ENCODE peak calls at places on chromosome 18, in seven cellular contexts. G is foreskin fibroblast, U is brain microvascular endothelial cell, E is body of pancreas, P is cardiac muscle cell, M is heart right ventricle, O is transverse colon. X is an unnamed sample.

GRCh38 chr18:69636529-69637301 is 236.0 kb downstream of the DOK6 start:
- DNase-seq in G (no peak), U (no peak), E (no peak), P (no peak), M (peak; percentile 16), O (no peak), X (no peak)

GRCh38 chr18:11767935-11768334 is 78.9 kb downstream of the GNAL start:
- DNase-seq in G (no peak), U (no peak), E (no peak), P (no peak), M (no peak), O (no peak), X (peak; percentile 34)

GRCh38 chr18:3704556-3705162 is 254.7 kb downstream of the TGIF1 start:
- DNase-seq in G (no peak), U (no peak), E (no peak), P (no peak), M (no peak), O (no peak), X (no peak)

GRCh38 chr18:6983366-6983765 is 134.2 kb downstream of the LAMA1 start:
- DNase-seq in G (no peak), U (no peak), E (peak; percentile 29), P (no peak), M (no peak), O (peak; percentile 21), X (no peak)

GRCh38 chr18:78719821-78720220 is 259.8 kb upstream of the SALL3 start:
- DNase-seq in G (no peak), U (no peak), E (no peak), P (no peak), M (no peak), O (no peak), X (no peak)

GRCh38 chr18:3982541-3982940 is 472.6 kb downstream of the DLGAP1 start:
- DNase-seq in G (no peak), U (no peak), E (no peak), P (no peak), M (no peak), O (no peak), X (peak; percentile 39)

GRCh38 chr18:36688020-36688965 is 140.5 kb downstream of the TPGS2 start:
- DNase-seq in G (peak; percentile 53), U (peak; percentile 66), E (peak; percentile 63), P (peak; percentile 64), M (no peak), O (peak; percentile 66), X (peak; percentile 81)

GRCh38 chr18:74849316-74849715 is 251.6 kb downstream of the ZNF407 start:
- DNase-seq in G (no peak), U (no peak), E (no peak), P (no peak), M (no peak), O (no peak), X (no peak)

GRCh38 chr18:9637036-9637767 is 22.8 kb upstream of the PPP4R1 start:
- DNase-seq in G (no peak), U (peak; percentile 13), E (no peak), P (no peak), M (no peak), O (no peak), X (no peak)

GRCh38 chr18:79856119-79857080 is 58.7 kb downstream of the KCNG2 start:
- DNase-seq in G (no peak), U (no peak), E (peak; percentile 33), P (peak; percentile 36), M (no peak), O (no peak), X (no peak)

GRCh38 chr18:49006641-49007136 is 55.9 kb upstream of the SMAD7 start:
- DNase-seq in G (no peak), U (no peak), E (no peak), P (no peak), M (no peak), O (no peak), X (peak; percentile 90)

GRCh38 chr18:38025433-38026038 is 459.9 kb upstream of the CELF4 start:
- DNase-seq in G (no peak), U (peak; percentile 18), E (no peak), P (no peak), M (no peak), O (no peak), X (no peak)

GRCh38 chr18:28398491-28398890 is 221.6 kb upstream of the CDH2 start:
- DNase-seq in G (no peak), U (no peak), E (no peak), P (no peak), M (no peak), O (no peak), X (no peak)

GRCh38 chr18:44733069-44733753 is 52.5 kb downstream of the SETBP1 start:
- DNase-seq in G (peak; percentile 92), U (peak; percentile 90), E (no peak), P (no peak), M (no peak), O (no peak), X (peak; percentile 95)

GRCh38 chr18:6017160-6017559 is 121.8 kb upstream of the TMEM200C start:
- DNase-seq in G (no peak), U (peak; percentile 52), E (no peak), P (no peak), M (no peak), O (no peak), X (no peak)

GRCh38 chr18:68817584-68817983 is 19.7 kb downstream of the CCDC102B start:
- DNase-seq in G (no peak), U (no peak), E (no peak), P (no peak), M (no peak), O (no peak), X (peak; percentile 15)

GRCh38 chr18:45896991-45897390 is 70.1 kb downstream of the EPG5 start:
- DNase-seq in G (no peak), U (no peak), E (peak; percentile 16), P (no peak), M (no peak), O (no peak), X (no peak)

GRCh38 chr18:5159080-5159479 is 38.0 kb downstream of the AKAIN1 start:
- DNase-seq in G (no peak), U (no peak), E (no peak), P (no peak), M (no peak), O (no peak), X (no peak)

GRCh38 chr18:22167471-22168151 is 1.8 kb upstream of the GATA6 start:
- DNase-seq in G (no peak), U (no peak), E (peak; percentile 60), P (peak; percentile 68), M (peak; percentile 32), O (peak; percentile 60), X (peak; percentile 34)

GRCh38 chr18:46097378-46097852 is 681 bp downstream of the ATP5F1A start:
- DNase-seq in G (no peak), U (no peak), E (no peak), P (peak; percentile 37), M (no peak), O (no peak), X (no peak)

DNA sequence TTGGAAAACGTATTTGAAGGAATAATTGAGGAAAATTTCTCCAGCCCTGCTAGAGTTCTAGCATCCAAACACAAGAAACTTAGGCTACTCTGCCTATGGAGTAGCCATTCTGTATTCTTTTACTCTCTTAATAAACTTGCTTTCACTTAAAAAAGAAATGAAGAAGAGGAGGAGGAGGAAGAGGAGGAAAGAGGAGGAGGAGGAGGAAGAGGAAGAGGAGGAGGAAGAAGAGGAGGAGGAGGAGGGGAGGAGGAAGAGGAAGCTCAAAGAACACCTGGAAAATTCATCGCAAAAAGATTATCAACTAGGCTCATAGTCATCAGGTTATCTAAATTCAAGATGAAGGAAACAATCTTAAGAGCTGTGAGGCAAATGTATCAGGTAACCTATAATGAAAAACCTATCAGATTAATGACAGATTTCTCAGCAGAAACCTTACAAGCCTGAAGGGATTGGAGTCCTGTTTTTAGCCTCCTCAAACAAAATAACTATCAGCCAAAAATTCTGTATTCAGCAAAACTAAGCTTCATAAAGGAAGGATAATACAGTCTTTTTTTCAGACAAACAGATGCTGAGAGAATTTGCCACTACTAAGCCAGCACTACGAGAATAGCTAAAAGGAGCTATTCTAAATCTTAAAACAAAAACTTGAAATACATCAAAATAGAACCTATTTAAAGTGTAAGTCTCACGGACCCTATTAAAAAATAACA is 56.2 kb upstream of the DSC1 start:
- DNase-seq in G (no peak), U (no peak), E (no peak), P (no peak), M (no peak), O (no peak), X (no peak)
- H3K4me3 ChIP-seq in G (no peak overlapping the region), U (no peak overlapping the region), E (no peak overlapping the region), P (no peak overlapping the region), M (no peak overlapping the region), O (no peak overlapping the region), X (no peak overlapping the region)

GRCh38 chr18:58045265-58046086 is 1.4 kb downstream of the NEDD4L start:
- DNase-seq in G (no peak), U (no peak), E (peak; percentile 84), P (peak; percentile 74), M (peak; percentile 17), O (peak; percentile 78), X (peak; percentile 76)
- TF ChIP-seq CTCF in G (no peak), U (no peak), E (no peak), P (no peak), M (no peak), O (no peak), X (no peak)

DNA sequence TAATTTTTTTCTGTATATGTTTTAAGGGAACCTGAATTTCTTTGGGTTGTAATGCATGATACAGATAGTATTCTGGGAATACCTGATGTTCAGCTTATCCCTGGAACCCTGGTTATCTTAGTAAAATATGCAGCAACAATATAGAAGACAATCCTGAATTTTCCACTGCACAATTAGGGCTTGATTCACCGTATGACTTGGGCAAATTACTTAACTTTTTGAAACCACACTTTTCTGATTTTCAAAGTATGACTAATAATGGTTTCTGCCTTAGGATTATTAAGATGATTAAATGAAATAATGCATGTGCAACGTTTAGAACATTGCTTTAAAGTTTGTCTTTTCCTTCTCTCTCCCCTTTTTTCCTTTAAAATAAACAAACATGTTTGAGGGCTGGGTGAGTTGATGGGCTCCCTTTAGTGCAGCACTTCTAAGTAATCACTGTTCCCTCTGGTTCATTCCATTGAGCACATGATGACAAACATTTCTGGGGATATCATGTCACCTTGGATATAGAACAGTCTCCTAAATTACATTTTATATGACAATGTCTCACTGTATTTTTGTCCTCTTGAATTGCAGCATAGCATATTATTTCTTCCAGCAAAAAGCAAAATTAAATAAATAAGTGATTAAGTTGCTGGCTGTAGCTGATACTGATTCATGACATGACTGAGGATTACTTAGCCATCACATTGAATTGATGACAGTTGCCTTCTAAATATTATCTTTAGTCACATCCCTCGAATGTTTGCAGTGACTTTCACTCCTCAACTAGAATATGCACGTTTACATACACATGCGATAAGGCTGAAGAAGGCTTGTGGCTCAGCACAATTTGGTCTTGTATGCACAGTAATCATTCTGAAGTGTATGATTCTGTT is 254.5 kb downstream of the NEDD4L start:
- DNase-seq in G (no peak), U (no peak), E (no peak), P (no peak), M (no peak), O (no peak), X (no peak)
- H3K4me3 ChIP-seq in G (no peak overlapping the region), U (no peak overlapping the region), E (no peak overlapping the region), P (no peak overlapping the region), M (no peak overlapping the region), O (no peak overlapping the region), X (no peak overlapping the region)

DNA sequence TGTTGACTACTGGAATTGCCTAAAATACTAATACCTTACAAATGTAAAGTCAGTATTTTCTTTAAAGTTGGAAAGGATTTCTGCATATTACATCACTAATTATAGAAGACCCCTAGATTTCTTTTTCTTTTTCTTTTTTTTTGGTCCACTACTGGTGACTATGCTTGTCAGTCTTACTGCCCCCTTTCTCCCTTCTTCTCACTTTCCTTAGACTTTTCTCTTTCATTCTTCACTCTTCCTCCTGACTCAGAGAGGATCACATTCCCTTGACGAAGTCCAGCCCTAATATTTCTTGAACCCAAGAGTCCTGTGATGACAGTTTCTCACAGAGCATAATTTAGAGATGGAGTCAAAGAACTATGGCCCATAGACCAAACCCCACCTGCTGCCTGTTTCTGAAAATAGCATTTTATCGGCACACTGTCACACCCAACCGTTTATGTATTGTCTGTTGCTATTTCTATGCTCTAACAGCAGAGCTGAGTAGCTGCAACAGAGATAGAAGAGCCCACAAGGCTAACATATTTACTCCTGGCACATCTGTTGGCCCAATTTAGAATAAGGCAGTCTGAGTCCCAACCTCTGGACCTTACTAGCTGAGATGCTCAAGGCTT is 40.6 kb upstream of the RIOK3 start:
- DNase-seq in G (no peak), U (no peak), E (no peak), P (no peak), M (no peak), O (no peak), X (no peak)
- TF ChIP-seq CTCF in G (no peak), U (no peak), E (no peak), P (no peak), M (no peak), O (no peak), X (no peak)